ENCODE peak calls at places on chromosomes 16 and 17, in six cellular contexts. N is BJ; W is uterus; Z is CD4-positive, alpha-beta T cell; G is prostate gland; S is effector memory CD4-positive, alpha-beta T cell. D is an unnamed sample.

GRCh38 chr17:82924812-82925211 is 85.0 kb upstream of the ZNF750 start:
- DNase-seq in N (no peak), W (no peak), Z (no peak), G (no peak), S (no peak), D (no peak)

GRCh38 chr17:80883831-80884735 is 107.6 kb upstream of the CHMP6 start:
- DNase-seq in N (no peak), W (no peak), Z (no peak), G (no peak), S (no peak), D (no peak)

GRCh38 chr16:57916735-57917450 is 54.0 kb downstream of the CNGB1 start:
- DNase-seq in N (no peak), W (no peak), Z (no peak), G (no peak), S (no peak), D (no peak)

GRCh38 chr17:64254755-64255154 is 8.3 kb downstream of the TEX2 start:
- DNase-seq in N (no peak), W (no peak), Z (no peak), G (no peak), S (no peak), D (no peak)

GRCh38 chr16:19858006-19858653 is 26.5 kb downstream of the GPRC5B start:
- DNase-seq in N (no peak), W (no peak), Z (no peak), G (no peak), S (no peak), D (no peak)

GRCh38 chr17:80529904-80530292 is 14.7 kb upstream of the RPTOR start:
- DNase-seq in N (no peak), W (no peak), Z (no peak), G (no peak), S (no peak), D (no peak)

GRCh38 chr17:43634681-43635125 is 27.0 kb downstream of the MEOX1 start:
- DNase-seq in N (no peak), W (no peak), Z (no peak), G (peak), S (no peak), D (no peak)

GRCh38 chr16:70254965-70255286 is 3.2 kb upstream of the EXOSC6 start:
- DNase-seq in N (no peak), W (no peak), Z (no peak), G (no peak), S (no peak), D (no peak)

GRCh38 chr16:20952144-20952797 is 51.7 kb downstream of the LYRM1 start:
- DNase-seq in N (no peak), W (no peak), Z (no peak), G (no peak), S (no peak), D (no peak)

GRCh38 chr16:17397499-17397891 is 73.3 kb downstream of the XYLT1 start:
- DNase-seq in N (no peak), W (peak), Z (no peak), G (no peak), S (peak), D (no peak)

GRCh38 chr16:15464401-15465186 is 30.2 kb downstream of the BMERB1 start:
- DNase-seq in N (no peak), W (no peak), Z (no peak), G (no peak), S (no peak), D (no peak)

GRCh38 chr17:18877104-18877503 is 19.2 kb downstream of the PRPSAP2 start:
- DNase-seq in N (no peak), W (no peak), Z (no peak), G (no peak), S (no peak), D (no peak)

GRCh38 chr16:3950343-3951193 is 70.1 kb upstream of the CREBBP start:
- DNase-seq in N (peak), W (peak), Z (no peak), G (peak), S (no peak), D (no peak)

GRCh38 chr16:87419971-87420370 is 27.8 kb downstream of the MAP1LC3B start:
- DNase-seq in N (no peak), W (no peak), Z (no peak), G (no peak), S (no peak), D (no peak)

GRCh38 chr16:1163567-1164055 is 10.7 kb downstream of the CACNA1H start:
- DNase-seq in N (no peak), W (no peak), Z (no peak), G (no peak), S (no peak), D (no peak)

GRCh38 chr17:81217531-81217930 is 5.2 kb downstream of the CEP131 start:
- DNase-seq in N (no peak), W (no peak), Z (no peak), G (no peak), S (no peak), D (no peak)

GRCh38 chr16:57614546-57615343 is 13.7 kb upstream of the ADGRG1 start:
- DNase-seq in N (no peak), W (no peak), Z (no peak), G (no peak), S (no peak), D (no peak)

GRCh38 chr16:89334461-89334860 is 117.0 kb downstream of the ZNF778 start:
- DNase-seq in N (no peak), W (no peak), Z (no peak), G (no peak), S (no peak), D (no peak)

GRCh38 chr17:77319211-77320031 is 178.7 kb downstream of the SEC14L1 start:
- DNase-seq in N (peak), W (peak), Z (peak), G (peak), S (peak), D (no peak)

GRCh38 chr16:10256855-10257641 is 74.8 kb upstream of the GRIN2A start:
- DNase-seq in N (no peak), W (peak), Z (peak), G (no peak), S (peak), D (peak)

GRCh38 chr16:9408297-9408696 is 316.9 kb downstream of the HAPSTR1 start:
- DNase-seq in N (no peak), W (no peak), Z (no peak), G (no peak), S (no peak), D (no peak)